ENCODE peak calls at places on chromosomes 4 and X, in five cellular contexts. B is AG04449, J is IMR-90, V is H9, K is adrenal gland. Y is an unnamed sample.

GRCh38 chr4:13092702-13093101 is 391.4 kb downstream of the RAB28 start:
- DNase-seq in B (no peak), J (no peak), K (no peak), V (no peak), Y (no peak)

GRCh38 chrX:264634-265455 is 16.3 kb upstream of the PLCXD1 start:
- DNase-seq in V (no peak), B (no peak), J (no peak), K (no peak), Y (no peak)

GRCh38 chr4:173005912-173006633 is 162.5 kb upstream of the GALNT7 start:
- DNase-seq in K (no peak), J (no peak), B (no peak), V (no peak), Y (no peak)

GRCh38 chr4:128320656-128321055 is 33.0 kb upstream of the PGRMC2 start:
- DNase-seq in B (no peak), J (peak; percentile 26), K (no peak), V (no peak), Y (no peak)

GRCh38 chr4:123832173-123833026 is 435.8 kb downstream of the SPRY1 start:
- DNase-seq in B (peak; percentile 99), V (no peak), K (no peak), J (peak; percentile 100), Y (peak; percentile 95)

GRCh38 chrX:129461801-129462456 is 61.4 kb downstream of the SMARCA1 start:
- DNase-seq in B (no peak), J (no peak), V (no peak), K (no peak), Y (no peak)

GRCh38 chr4:93814722-93815121 is 13.8 kb upstream of the ATOH1 start:
- DNase-seq in K (peak; percentile 29), J (no peak), B (no peak), V (no peak), Y (no peak)

GRCh38 chr4:122977103-122977502 is 54.7 kb upstream of the NUDT6 start:
- DNase-seq in V (no peak), J (no peak), K (no peak), B (no peak), Y (no peak)

GRCh38 chrX:110331444-110332025 is 13.7 kb upstream of the AMMECR1 start:
- DNase-seq in V (no peak), J (no peak), K (no peak), B (no peak), Y (no peak)

GRCh38 chr4:144634978-144635747 is 10.8 kb upstream of the HHIP start:
- DNase-seq in B (no peak), J (no peak), V (no peak), K (no peak), Y (no peak)

GRCh38 chrX:46831620-46832327 is 5.1 kb upstream of the RP2 start:
- DNase-seq in B (no peak), K (no peak), V (no peak), J (peak; percentile 72), Y (no peak)

GRCh38 chr4:42906906-42907774 is 14.6 kb downstream of the GRXCR1 start:
- DNase-seq in V (no peak), B (no peak), K (no peak), J (no peak), Y (no peak)

GRCh38 chr4:151948351-151949016 is 187.7 kb upstream of the GATB start:
- DNase-seq in K (no peak), V (no peak), J (peak; percentile 38), B (no peak), Y (no peak)

GRCh38 chr4:8665406-8666360 is 73.1 kb downstream of the CPZ start:
- DNase-seq in K (no peak), B (no peak), J (peak; percentile 5), V (no peak), Y (no peak)

GRCh38 chrX:94662665-94663064 is 988.7 kb downstream of the FAM133A start:
- DNase-seq in J (no peak), K (no peak), V (no peak), B (no peak), Y (no peak)

GRCh38 chrX:80879143-80879542 is 69.5 kb upstream of the BRWD3 start:
- DNase-seq in B (no peak), J (no peak), V (no peak), K (no peak), Y (no peak)

GRCh38 chr4:115515379-115516171 is 402.2 kb upstream of the NDST4 start:
- DNase-seq in J (no peak), B (no peak), V (no peak), K (no peak), Y (no peak)

GRCh38 chrX:154967603-154968002 is 54.9 kb downstream of the F8 start:
- DNase-seq in V (no peak), K (no peak), J (peak; percentile 5), B (no peak), Y (no peak)

GRCh38 chr4:187424636-187425035 is 570.9 kb upstream of the ZFP42 start:
- DNase-seq in V (no peak), J (no peak), B (no peak), K (no peak), Y (no peak)

GRCh38 chrX:44770111-44770510 is 73.7 kb upstream of the DUSP21 start:
- DNase-seq in J (no peak), K (no peak), V (no peak), B (no peak), Y (no peak)

GRCh38 chrX:129495941-129496340 is 27.3 kb downstream of the SMARCA1 start:
- DNase-seq in K (no peak), V (no peak), J (peak; percentile 48), B (no peak), Y (no peak)

GRCh38 chr4:6271701-6272465 is 2.2 kb downstream of the WFS1 start:
- DNase-seq in K (no peak), J (no peak), V (no peak), B (no peak), Y (no peak)

GRCh38 chrX:13778916-13779315 is 38.0 kb downstream of the GPM6B start:
- DNase-seq in K (no peak), B (no peak), J (peak; percentile 74), V (no peak), Y (peak; percentile 3)

GRCh38 chr4:176308441-176308840 is 11.3 kb upstream of the SPCS3 start:
- DNase-seq in J (no peak), V (no peak), K (no peak), B (no peak), Y (no peak)

GRCh38 chrX:132634521-132634920 is 145.7 kb upstream of the MBNL3 start:
- DNase-seq in J (no peak), V (no peak), K (no peak), B (no peak), Y (no peak)

GRCh38 chr4:139901516-139902327 is 236.1 kb downstream of the MGST2 start:
- DNase-seq in B (no peak), J (peak; percentile 44), V (no peak), K (no peak), Y (no peak)

GRCh38 chr4:159047478-159048165 is 55.3 kb upstream of the RAPGEF2 start:
- DNase-seq in J (peak; percentile 65), K (no peak), B (no peak), V (no peak), Y (no peak)

GRCh38 chrX:7083468-7084396 is 63.8 kb upstream of the STS start:
- DNase-seq in J (peak; percentile 98), K (no peak), V (no peak), B (peak; percentile 67), Y (peak; percentile 63)

GRCh38 chr4:107546637-107547036 is 173.4 kb downstream of the PAPSS1 start:
- DNase-seq in B (no peak), J (no peak), V (no peak), K (no peak), Y (no peak)

GRCh38 chr4:13151178-13151577 is 333.0 kb downstream of the RAB28 start:
- DNase-seq in V (no peak), K (no peak), J (no peak), B (no peak), Y (no peak)

GRCh38 chr4:153233761-153234371 is 29.6 kb downstream of the TRIM2 start:
- DNase-seq in J (peak; percentile 93), K (no peak), B (peak; percentile 91), V (no peak), Y (peak; percentile 77)

GRCh38 chr4:147791870-147792269 is 60.0 kb downstream of the ARHGAP10 start:
- DNase-seq in B (no peak), J (no peak), V (no peak), K (no peak), Y (no peak)

GRCh38 chrX:72021975-72022374 is 109.7 kb downstream of the RTL5 start:
- DNase-seq in J (no peak), V (peak; percentile 42), B (no peak), K (peak; percentile 8), Y (no peak)
- TF ChIP-seq CTCF in J (peak; percentile 35), V (peak; percentile 65), B (peak; percentile 22), K (peak; percentile 21), Y (peak; percentile 48)

GRCh38 chr4:119688439-119688838 is 59.8 kb upstream of the PDE5A start:
- DNase-seq in V (no peak), B (no peak), K (no peak), J (no peak), Y (no peak)

GRCh38 chr4:119695216-119695615 is 66.6 kb upstream of the PDE5A start:
- DNase-seq in V (no peak), J (peak; percentile 46), K (no peak), B (no peak), Y (no peak)

GRCh38 chr4:119690871-119691270 is 62.3 kb upstream of the PDE5A start:
- DNase-seq in V (no peak), K (no peak), J (no peak), B (no peak), Y (no peak)

GRCh38 chr4:119693127-119693526 is 64.5 kb upstream of the PDE5A start:
- DNase-seq in K (no peak), V (no peak), B (no peak), J (peak; percentile 55), Y (peak; percentile 18)

GRCh38 chr4:119692001-119692400 is 63.4 kb upstream of the PDE5A start:
- DNase-seq in V (no peak), B (no peak), J (peak; percentile 67), K (no peak), Y (peak; percentile 14)
- TF ChIP-seq CTCF in V (no peak), B (no peak), J (peak; percentile 51), K (no peak), Y (peak; percentile 47)

GRCh38 chrX:43269201-43269600 is 386.9 kb upstream of the MAOA start:
- DNase-seq in B (no peak), K (no peak), V (no peak), J (no peak), Y (no peak)
- TF ChIP-seq CTCF in B (no peak), K (no peak), V (no peak), J (no peak), Y (no peak)

DNA sequence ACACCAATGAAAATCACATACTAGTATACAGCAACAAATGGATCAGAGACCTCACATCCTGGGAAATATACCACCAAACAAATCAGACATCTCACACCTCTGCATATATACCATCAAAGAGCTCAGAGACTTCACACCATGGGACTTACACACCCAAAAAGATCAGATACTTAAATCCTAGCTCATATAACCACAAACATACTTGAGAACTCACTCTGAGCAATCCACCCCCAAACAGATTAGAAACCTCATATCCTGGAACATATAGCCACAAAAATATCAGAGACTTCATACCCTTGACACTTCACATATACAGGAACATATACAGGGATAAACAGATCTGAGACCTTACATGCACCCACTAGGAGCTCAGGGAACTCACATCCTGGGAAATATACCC is 32.1 kb downstream of the SUV39H1 start:
- DNase-seq in V (no peak), J (no peak), K (no peak), B (no peak), Y (no peak)
- TF ChIP-seq CTCF in V (no peak), J (no peak), K (no peak), B (no peak), Y (no peak)

GRCh38 chr4:102826890-102827673 is at the start of gene UBE2D3:
- DNase-seq in V (peak; percentile 91), B (peak; percentile 84), K (peak; percentile 92), J (peak; percentile 97), Y (peak; percentile 95)
- TF ChIP-seq CTCF in V (no peak), B (no peak), K (no peak), J (peak; percentile 14), Y (peak; percentile 9)

GRCh38 chr4:2834001-2834921 is 9.4 kb upstream of the ADD1 start:
- DNase-seq in K (peak; percentile 18), B (no peak), J (no peak), V (no peak), Y (no peak)
- TF ChIP-seq CTCF in K (no peak), B (no peak), J (no peak), V (no peak), Y (no peak)